ENCODE peak calls at places on chromosome 20, in five cellular contexts. One of them, this sample, is unnamed.

GRCh38 chr20:50478162-50479036 is 31.8 kb upstream of the PTPN1 start:
- DNase-seq in stimulated activated effector memory CD8-positive, alpha-beta T cell treated with anti-CD3 and anti-CD28 coated beads, Interleukin-12 subunit alpha, Interleukin-12 subunit beta, amount 100 ng/mL, for 72 hours: peak; percentile 85
- DNase-seq in iris pigment epithelial cell: peak; percentile 83
- DNase-seq in brain microvascular endothelial cell: peak; percentile 45
- DNase-seq in NCI-H1105 treated with DMSO at 0.1 percent for 48 hours: peak; percentile 2
- DNase-seq in this sample: no peak

GRCh38 chr20:56469077-56469449 is 636 bp downstream of the RTF2 start:
- DNase-seq in iris pigment epithelial cell: no peak
- DNase-seq in stimulated activated effector memory CD8-positive, alpha-beta T cell treated with anti-CD3 and anti-CD28 coated beads, Interleukin-12 subunit alpha, Interleukin-12 subunit beta, amount 100 ng/mL, for 72 hours: no peak
- DNase-seq in brain microvascular endothelial cell: no peak
- DNase-seq in NCI-H1105 treated with DMSO at 0.1 percent for 48 hours: no peak
- DNase-seq in this sample: no peak

GRCh38 chr20:31822421-31823330 is 3.5 kb downstream of the MYLK2 start:
- DNase-seq in brain microvascular endothelial cell: peak; percentile 55
- DNase-seq in stimulated activated effector memory CD8-positive, alpha-beta T cell treated with anti-CD3 and anti-CD28 coated beads, Interleukin-12 subunit alpha, Interleukin-12 subunit beta, amount 100 ng/mL, for 72 hours: peak; percentile 88
- DNase-seq in NCI-H1105 treated with DMSO at 0.1 percent for 48 hours: peak; percentile 97
- DNase-seq in iris pigment epithelial cell: peak; percentile 35
- DNase-seq in this sample: peak; percentile 71

GRCh38 chr20:47865912-47866311 is 80.6 kb upstream of the SULF2 start:
- DNase-seq in iris pigment epithelial cell: no peak
- DNase-seq in NCI-H1105 treated with DMSO at 0.1 percent for 48 hours: no peak
- DNase-seq in stimulated activated effector memory CD8-positive, alpha-beta T cell treated with anti-CD3 and anti-CD28 coated beads, Interleukin-12 subunit alpha, Interleukin-12 subunit beta, amount 100 ng/mL, for 72 hours: no peak
- DNase-seq in brain microvascular endothelial cell: no peak
- DNase-seq in this sample: no peak

GRCh38 chr20:36147707-36148106 is 6.8 kb upstream of the EPB41L1 start:
- DNase-seq in stimulated activated effector memory CD8-positive, alpha-beta T cell treated with anti-CD3 and anti-CD28 coated beads, Interleukin-12 subunit alpha, Interleukin-12 subunit beta, amount 100 ng/mL, for 72 hours: no peak
- DNase-seq in NCI-H1105 treated with DMSO at 0.1 percent for 48 hours: no peak
- DNase-seq in brain microvascular endothelial cell: peak; percentile 44
- DNase-seq in iris pigment epithelial cell: peak; percentile 75
- DNase-seq in this sample: no peak

GRCh38 chr20:62995898-62996595 is 10.7 kb downstream of the BHLHE23 start:
- DNase-seq in brain microvascular endothelial cell: no peak
- DNase-seq in iris pigment epithelial cell: no peak
- DNase-seq in stimulated activated effector memory CD8-positive, alpha-beta T cell treated with anti-CD3 and anti-CD28 coated beads, Interleukin-12 subunit alpha, Interleukin-12 subunit beta, amount 100 ng/mL, for 72 hours: no peak
- DNase-seq in NCI-H1105 treated with DMSO at 0.1 percent for 48 hours: no peak
- DNase-seq in this sample: no peak

GRCh38 chr20:49559411-49560081 is 8.4 kb downstream of the PTGIS start:
- DNase-seq in iris pigment epithelial cell: peak; percentile 62
- DNase-seq in brain microvascular endothelial cell: no peak
- DNase-seq in NCI-H1105 treated with DMSO at 0.1 percent for 48 hours: no peak
- DNase-seq in stimulated activated effector memory CD8-positive, alpha-beta T cell treated with anti-CD3 and anti-CD28 coated beads, Interleukin-12 subunit alpha, Interleukin-12 subunit beta, amount 100 ng/mL, for 72 hours: no peak
- DNase-seq in this sample: peak; percentile 42

GRCh38 chr20:5831539-5832237 is 81.5 kb downstream of the SHLD1 start:
- DNase-seq in iris pigment epithelial cell: no peak
- DNase-seq in stimulated activated effector memory CD8-positive, alpha-beta T cell treated with anti-CD3 and anti-CD28 coated beads, Interleukin-12 subunit alpha, Interleukin-12 subunit beta, amount 100 ng/mL, for 72 hours: no peak
- DNase-seq in NCI-H1105 treated with DMSO at 0.1 percent for 48 hours: no peak
- DNase-seq in brain microvascular endothelial cell: no peak
- DNase-seq in this sample: no peak

GRCh38 chr20:62489186-62489939 is 13.6 kb upstream of the GATA5 start:
- DNase-seq in stimulated activated effector memory CD8-positive, alpha-beta T cell treated with anti-CD3 and anti-CD28 coated beads, Interleukin-12 subunit alpha, Interleukin-12 subunit beta, amount 100 ng/mL, for 72 hours: no peak
- DNase-seq in brain microvascular endothelial cell: peak; percentile 10
- DNase-seq in NCI-H1105 treated with DMSO at 0.1 percent for 48 hours: no peak
- DNase-seq in iris pigment epithelial cell: peak; percentile 9
- DNase-seq in this sample: peak; percentile 22

GRCh38 chr20:36861875-36862801 is 13.8 kb upstream of the TLDC2 start:
- DNase-seq in NCI-H1105 treated with DMSO at 0.1 percent for 48 hours: peak; percentile 75
- DNase-seq in iris pigment epithelial cell: peak; percentile 71
- DNase-seq in stimulated activated effector memory CD8-positive, alpha-beta T cell treated with anti-CD3 and anti-CD28 coated beads, Interleukin-12 subunit alpha, Interleukin-12 subunit beta, amount 100 ng/mL, for 72 hours: no peak
- DNase-seq in brain microvascular endothelial cell: peak; percentile 70
- DNase-seq in this sample: peak; percentile 91

GRCh38 chr20:19741914-19742313 is 16.1 kb upstream of the RIN2 start:
- DNase-seq in iris pigment epithelial cell: no peak
- DNase-seq in NCI-H1105 treated with DMSO at 0.1 percent for 48 hours: no peak
- DNase-seq in brain microvascular endothelial cell: no peak
- DNase-seq in stimulated activated effector memory CD8-positive, alpha-beta T cell treated with anti-CD3 and anti-CD28 coated beads, Interleukin-12 subunit alpha, Interleukin-12 subunit beta, amount 100 ng/mL, for 72 hours: no peak
- DNase-seq in this sample: no peak

GRCh38 chr20:19492116-19492515 is 265.9 kb upstream of the RIN2 start:
- DNase-seq in brain microvascular endothelial cell: no peak
- DNase-seq in iris pigment epithelial cell: no peak
- DNase-seq in NCI-H1105 treated with DMSO at 0.1 percent for 48 hours: no peak
- DNase-seq in stimulated activated effector memory CD8-positive, alpha-beta T cell treated with anti-CD3 and anti-CD28 coated beads, Interleukin-12 subunit alpha, Interleukin-12 subunit beta, amount 100 ng/mL, for 72 hours: no peak
- DNase-seq in this sample: no peak

GRCh38 chr20:44752099-44752931 is 6.7 kb downstream of the KCNK15 start:
- DNase-seq in stimulated activated effector memory CD8-positive, alpha-beta T cell treated with anti-CD3 and anti-CD28 coated beads, Interleukin-12 subunit alpha, Interleukin-12 subunit beta, amount 100 ng/mL, for 72 hours: no peak
- DNase-seq in brain microvascular endothelial cell: no peak
- DNase-seq in NCI-H1105 treated with DMSO at 0.1 percent for 48 hours: no peak
- DNase-seq in iris pigment epithelial cell: no peak
- DNase-seq in this sample: no peak

GRCh38 chr20:43243672-43244269 is 54.1 kb upstream of the PTPRT start:
- DNase-seq in iris pigment epithelial cell: no peak
- DNase-seq in stimulated activated effector memory CD8-positive, alpha-beta T cell treated with anti-CD3 and anti-CD28 coated beads, Interleukin-12 subunit alpha, Interleukin-12 subunit beta, amount 100 ng/mL, for 72 hours: no peak
- DNase-seq in NCI-H1105 treated with DMSO at 0.1 percent for 48 hours: peak; percentile 61
- DNase-seq in brain microvascular endothelial cell: no peak
- DNase-seq in this sample: no peak

GRCh38 chr20:19932170-19932667 is 84.9 kb upstream of the NAA20 start:
- DNase-seq in iris pigment epithelial cell: peak; percentile 87
- DNase-seq in NCI-H1105 treated with DMSO at 0.1 percent for 48 hours: no peak
- DNase-seq in stimulated activated effector memory CD8-positive, alpha-beta T cell treated with anti-CD3 and anti-CD28 coated beads, Interleukin-12 subunit alpha, Interleukin-12 subunit beta, amount 100 ng/mL, for 72 hours: no peak
- DNase-seq in brain microvascular endothelial cell: peak; percentile 67
- DNase-seq in this sample: peak; percentile 81

GRCh38 chr20:49586967-49587587 is 19.1 kb upstream of the PTGIS start:
- DNase-seq in iris pigment epithelial cell: no peak
- DNase-seq in brain microvascular endothelial cell: peak; percentile 66
- DNase-seq in stimulated activated effector memory CD8-positive, alpha-beta T cell treated with anti-CD3 and anti-CD28 coated beads, Interleukin-12 subunit alpha, Interleukin-12 subunit beta, amount 100 ng/mL, for 72 hours: no peak
- DNase-seq in NCI-H1105 treated with DMSO at 0.1 percent for 48 hours: no peak
- DNase-seq in this sample: peak; percentile 24

GRCh38 chr20:56187791-56188190 is 60.7 kb upstream of the MC3R start:
- DNase-seq in stimulated activated effector memory CD8-positive, alpha-beta T cell treated with anti-CD3 and anti-CD28 coated beads, Interleukin-12 subunit alpha, Interleukin-12 subunit beta, amount 100 ng/mL, for 72 hours: no peak
- DNase-seq in brain microvascular endothelial cell: no peak
- DNase-seq in iris pigment epithelial cell: no peak
- DNase-seq in NCI-H1105 treated with DMSO at 0.1 percent for 48 hours: peak; percentile 97
- DNase-seq in this sample: no peak

This sample was measured in HFFc6.